ENCODE peak calls at places on chromosomes 1 and 21, in five cellular contexts. One of them, this sample, is unnamed.

GRCh38 chr1:115183158-115183557 is 93.9 kb upstream of the TSPAN2 start:
- DNase-seq in frontal cortex: no peak
- DNase-seq in HFF-Myc: no peak
- DNase-seq in activated T-helper 1 cell treated with Interleukin-2 at 50 U/mL for 16 hours: no peak
- DNase-seq in NCI-H2081: no peak
- DNase-seq in this sample: no peak

GRCh38 chr21:16422702-16423101 is 692.9 kb downstream of the USP25 start:
- DNase-seq in HFF-Myc: no peak
- DNase-seq in activated T-helper 1 cell treated with Interleukin-2 at 50 U/mL for 16 hours: no peak
- DNase-seq in NCI-H2081: no peak
- DNase-seq in frontal cortex: no peak
- DNase-seq in this sample: no peak

GRCh38 chr1:77948841-77949424 is 29.9 kb downstream of the FUBP1 start:
- DNase-seq in NCI-H2081: peak
- DNase-seq in frontal cortex: no peak
- DNase-seq in HFF-Myc: peak
- DNase-seq in activated T-helper 1 cell treated with Interleukin-2 at 50 U/mL for 16 hours: no peak
- DNase-seq in this sample: no peak

GRCh38 chr1:184438363-184438762 is 51.5 kb downstream of the C1orf21 start:
- DNase-seq in NCI-H2081: no peak
- DNase-seq in frontal cortex: no peak
- DNase-seq in activated T-helper 1 cell treated with Interleukin-2 at 50 U/mL for 16 hours: no peak
- DNase-seq in HFF-Myc: no peak
- DNase-seq in this sample: no peak

GRCh38 chr1:227234998-227235405 is 83.3 kb downstream of the CDC42BPA start:
- DNase-seq in activated T-helper 1 cell treated with Interleukin-2 at 50 U/mL for 16 hours: no peak
- DNase-seq in HFF-Myc: peak
- DNase-seq in NCI-H2081: peak
- DNase-seq in frontal cortex: peak
- DNase-seq in this sample: peak

GRCh38 chr1:55559111-55559510 is 343.9 kb upstream of the USP24 start:
- DNase-seq in HFF-Myc: no peak
- DNase-seq in activated T-helper 1 cell treated with Interleukin-2 at 50 U/mL for 16 hours: no peak
- DNase-seq in NCI-H2081: no peak
- DNase-seq in frontal cortex: no peak
- DNase-seq in this sample: no peak

GRCh38 chr1:7084232-7084894 is 299.1 kb downstream of the CAMTA1 start:
- DNase-seq in NCI-H2081: no peak
- DNase-seq in HFF-Myc: no peak
- DNase-seq in frontal cortex: no peak
- DNase-seq in activated T-helper 1 cell treated with Interleukin-2 at 50 U/mL for 16 hours: no peak
- DNase-seq in this sample: no peak

GRCh38 chr1:236880209-236880608 is 85.1 kb downstream of the MTR start:
- DNase-seq in HFF-Myc: no peak
- DNase-seq in frontal cortex: no peak
- DNase-seq in activated T-helper 1 cell treated with Interleukin-2 at 50 U/mL for 16 hours: no peak
- DNase-seq in NCI-H2081: no peak
- DNase-seq in this sample: no peak

GRCh38 chr1:43036457-43036827 is 77.8 kb upstream of the SLC2A1 start:
- DNase-seq in frontal cortex: no peak
- DNase-seq in NCI-H2081: no peak
- DNase-seq in activated T-helper 1 cell treated with Interleukin-2 at 50 U/mL for 16 hours: no peak
- DNase-seq in HFF-Myc: no peak
- DNase-seq in this sample: no peak

GRCh38 chr1:84146375-84147032 is 2.4 kb downstream of the PRKACB start:
- DNase-seq in frontal cortex: no peak
- DNase-seq in activated T-helper 1 cell treated with Interleukin-2 at 50 U/mL for 16 hours: no peak
- DNase-seq in NCI-H2081: no peak
- DNase-seq in HFF-Myc: no peak
- DNase-seq in this sample: no peak

GRCh38 chr1:3352084-3352951 is 102.1 kb upstream of the ARHGEF16 start:
- DNase-seq in HFF-Myc: no peak
- DNase-seq in activated T-helper 1 cell treated with Interleukin-2 at 50 U/mL for 16 hours: no peak
- DNase-seq in NCI-H2081: no peak
- DNase-seq in frontal cortex: no peak
- DNase-seq in this sample: peak

GRCh38 chr1:81230983-81231728 is 569.6 kb upstream of the ADGRL2 start:
- DNase-seq in HFF-Myc: no peak
- DNase-seq in activated T-helper 1 cell treated with Interleukin-2 at 50 U/mL for 16 hours: no peak
- DNase-seq in NCI-H2081: no peak
- DNase-seq in frontal cortex: no peak
- DNase-seq in this sample: no peak

GRCh38 chr1:218751208-218751948 is 406.2 kb downstream of the TGFB2 start:
- DNase-seq in frontal cortex: no peak
- DNase-seq in HFF-Myc: no peak
- DNase-seq in NCI-H2081: no peak
- DNase-seq in activated T-helper 1 cell treated with Interleukin-2 at 50 U/mL for 16 hours: no peak
- DNase-seq in this sample: no peak

GRCh38 chr1:39277876-39278275 is 73.4 kb downstream of the MACF1 start:
- DNase-seq in frontal cortex: no peak
- DNase-seq in HFF-Myc: no peak
- DNase-seq in NCI-H2081: no peak
- DNase-seq in activated T-helper 1 cell treated with Interleukin-2 at 50 U/mL for 16 hours: no peak
- DNase-seq in this sample: no peak

GRCh38 chr1:230028602-230029223 is 38.3 kb upstream of the GALNT2 start:
- DNase-seq in activated T-helper 1 cell treated with Interleukin-2 at 50 U/mL for 16 hours: no peak
- DNase-seq in NCI-H2081: no peak
- DNase-seq in frontal cortex: no peak
- DNase-seq in HFF-Myc: no peak
- DNase-seq in this sample: no peak

GRCh38 chr21:42746240-42746592 is 92.8 kb downstream of the PDE9A start:
- DNase-seq in frontal cortex: no peak
- DNase-seq in activated T-helper 1 cell treated with Interleukin-2 at 50 U/mL for 16 hours: no peak
- DNase-seq in NCI-H2081: no peak
- DNase-seq in HFF-Myc: no peak
- DNase-seq in this sample: no peak

GRCh38 chr1:219123041-219123440 is 50.6 kb upstream of the LYPLAL1 start:
- DNase-seq in NCI-H2081: no peak
- DNase-seq in activated T-helper 1 cell treated with Interleukin-2 at 50 U/mL for 16 hours: no peak
- DNase-seq in frontal cortex: no peak
- DNase-seq in HFF-Myc: no peak
- DNase-seq in this sample: no peak

GRCh38 chr1:181089017-181089776 is 697 bp downstream of the IER5 start:
- DNase-seq in HFF-Myc: no peak
- DNase-seq in NCI-H2081: no peak
- DNase-seq in frontal cortex: no peak
- DNase-seq in activated T-helper 1 cell treated with Interleukin-2 at 50 U/mL for 16 hours: peak
- DNase-seq in this sample: no peak